ENCODE peak calls at places on chromosomes 5 and 9, in five cellular contexts. W is ovary, F is IMR-90, I is transverse colon, Z is heart left ventricle. O is an unnamed sample.

GRCh38 chr5:67547682-67548081 is 351.1 kb upstream of the CD180 start:
- DNase-seq in W (no peak), F (no peak), I (no peak), Z (no peak), O (no peak)

GRCh38 chr5:17378346-17378984 is 119.6 kb upstream of the TAF11L2 start:
- DNase-seq in W (no peak), F (peak; percentile 86), I (no peak), Z (no peak), O (no peak)

GRCh38 chr5:142977363-142978051 is 207.3 kb downstream of the ARHGAP26 start:
- DNase-seq in W (no peak), F (peak; percentile 94), I (no peak), Z (no peak), O (no peak)

GRCh38 chr5:152004095-152004494 is 79.4 kb upstream of the GLRA1 start:
- DNase-seq in W (no peak), F (no peak), I (no peak), Z (no peak), O (no peak)

GRCh38 chr5:117488976-117489500 is 914.4 kb upstream of the SEMA6A start:
- DNase-seq in W (no peak), F (no peak), I (no peak), Z (no peak), O (no peak)

GRCh38 chr9:123640792-123641222 is 284.8 kb downstream of the CRB2 start:
- DNase-seq in W (no peak), F (no peak), I (no peak), Z (no peak), O (no peak)

GRCh38 chr5:80149161-80149609 is 106.7 kb downstream of the SERINC5 start:
- DNase-seq in W (no peak), F (no peak), I (no peak), Z (no peak), O (no peak)

GRCh38 chr5:83551826-83552225 is 80.3 kb downstream of the VCAN start:
- DNase-seq in W (no peak), F (peak; percentile 92), I (no peak), Z (no peak), O (no peak)

GRCh38 chr9:99859395-99859980 is 37.8 kb downstream of the NR4A3 start:
- DNase-seq in W (no peak), F (peak; percentile 42), I (no peak), Z (no peak), O (no peak)

GRCh38 chr5:15393146-15393545 is 106.8 kb upstream of the FBXL7 start:
- DNase-seq in W (no peak), F (no peak), I (no peak), Z (no peak), O (no peak)

GRCh38 chr5:125058185-125058826 is 311.9 kb upstream of the ZNF608 start:
- DNase-seq in W (no peak), F (peak; percentile 69), I (no peak), Z (no peak), O (no peak)

GRCh38 chr5:43101491-43101890 is 19.2 kb upstream of the ZNF131 start:
- DNase-seq in W (no peak), F (no peak), I (no peak), Z (no peak), O (no peak)

GRCh38 chr5:82259172-82259800 is 18.9 kb downstream of the RPS23 start:
- DNase-seq in W (no peak), F (peak; percentile 47), I (no peak), Z (no peak), O (no peak)

GRCh38 chr9:125106285-125106893 is 36.9 kb downstream of the SCAI start:
- DNase-seq in W (no peak), F (peak; percentile 79), I (no peak), Z (no peak), O (no peak)

GRCh38 chr9:95776131-95776530 is 99.4 kb upstream of the ERCC6L2 start:
- DNase-seq in W (no peak), F (peak; percentile 79), I (no peak), Z (no peak), O (no peak)

GRCh38 chr9:126611592-126612328 is 2.0 kb upstream of the LMX1B start:
- DNase-seq in W (peak; percentile 57), F (peak; percentile 40), I (peak; percentile 70), Z (peak; percentile 78), O (peak; percentile 88)

GRCh38 chr9:30773427-30773826 is 1611.0 kb upstream of the ACO1 start:
- DNase-seq in W (no peak), F (no peak), I (no peak), Z (no peak), O (no peak)

GRCh38 chr9:2676466-2676865 is 40.8 kb upstream of the KCNV2 start:
- DNase-seq in W (no peak), F (no peak), I (no peak), Z (no peak), O (no peak)

GRCh38 chr9:131714161-131714646 is 25.7 kb downstream of the RAPGEF1 start:
- DNase-seq in W (peak; percentile 35), F (peak; percentile 91), I (no peak), Z (peak; percentile 76), O (no peak)

GRCh38 chr9:103789686-103790085 is 304.4 kb upstream of the SMC2 start:
- DNase-seq in W (no peak), F (no peak), I (no peak), Z (no peak), O (no peak)

GRCh38 chr5:77101298-77101697 is 14.2 kb upstream of the ZBED3 start:
- DNase-seq in W (no peak), F (peak; percentile 71), I (no peak), Z (no peak), O (no peak)

GRCh38 chr9:130347036-130347435 is 81.5 kb downstream of the HMCN2 start:
- DNase-seq in W (no peak), F (no peak), I (no peak), Z (no peak), O (no peak)

GRCh38 chr5:128199611-128200010 is 116.0 kb downstream of the SLC12A2 start:
- DNase-seq in W (no peak), F (no peak), I (no peak), Z (no peak), O (no peak)

GRCh38 chr5:156595132-156595787 is 254.8 kb upstream of the PPP1R2B start:
- DNase-seq in W (no peak), F (no peak), I (no peak), Z (peak; percentile 40), O (no peak)

GRCh38 chr9:113808391-113809191 is 67.5 kb upstream of the ZNF618 start:
- DNase-seq in W (peak; percentile 52), F (peak; percentile 83), I (no peak), Z (no peak), O (no peak)

GRCh38 chr9:101028346-101029299 is at the start of gene PLPPR1:
- DNase-seq in W (peak; percentile 17), F (peak; percentile 3), I (peak; percentile 54), Z (peak; percentile 16), O (no peak)

GRCh38 chr9:6771722-6772121 is 13.9 kb downstream of the KDM4C start:
- DNase-seq in W (no peak), F (no peak), I (no peak), Z (no peak), O (no peak)

GRCh38 chr5:10596886-10597451 is 33.1 kb downstream of the ANKRD33B start:
- DNase-seq in W (no peak), F (no peak), I (no peak), Z (no peak), O (no peak)

GRCh38 chr5:177462702-177463101 is 10.7 kb downstream of the DBN1 start:
- DNase-seq in W (no peak), F (no peak), I (no peak), Z (no peak), O (no peak)

GRCh38 chr5:177459357-177459756 is 12.7 kb downstream of the PRR7 start:
- DNase-seq in W (no peak), F (no peak), I (no peak), Z (no peak), O (no peak)

GRCh38 chr5:177465044-177465443 is 8.4 kb downstream of the DBN1 start:
- DNase-seq in W (no peak), F (no peak), I (no peak), Z (no peak), O (no peak)

GRCh38 chr5:177459819-177460628 is 13.4 kb downstream of the DBN1 start:
- DNase-seq in W (no peak), F (no peak), I (no peak), Z (no peak), O (no peak)

GRCh38 chr5:177462021-177462670 is 11.3 kb downstream of the DBN1 start:
- DNase-seq in W (no peak), F (no peak), I (no peak), Z (peak; percentile 69), O (no peak)
- TF ChIP-seq POLR2A in W (no peak), F (no peak), I (no peak), Z (no peak), O (no peak)

GRCh38 chr9:128820665-128821583 is 2.6 kb downstream of the ENDOG start:
- DNase-seq in W (no peak), F (no peak), I (no peak), Z (no peak), O (no peak)

GRCh38 chr9:128819716-128820664 is 1.7 kb downstream of the ENDOG start:
- DNase-seq in W (peak; percentile 60), F (no peak), I (peak; percentile 47), Z (peak; percentile 60), O (no peak)

GRCh38 chr9:128818099-128818838 is at the start of gene ENDOG:
- DNase-seq in W (peak; percentile 97), F (peak; percentile 93), I (peak; percentile 99), Z (peak; percentile 97), O (peak; percentile 99)

GRCh38 chr9:128821584-128822406 is 3.5 kb downstream of the ENDOG start:
- DNase-seq in W (no peak), F (no peak), I (no peak), Z (no peak), O (no peak)

GRCh38 chr9:128818839-128819715 is 777 bp downstream of the ENDOG start:
- DNase-seq in W (no peak), F (no peak), I (peak; percentile 43), Z (peak; percentile 34), O (peak; percentile 62)
- TF ChIP-seq POLR2A in W (no peak), F (no peak), I (no peak), Z (no peak), O (peak; percentile 40)

GRCh38 chr5:52778784-52779183 is 8.9 kb upstream of the ITGA1 start:
- DNase-seq in W (no peak), F (no peak), I (no peak), Z (no peak), O (no peak)
- TF ChIP-seq POLR2A in W (no peak), F (no peak), I (no peak), Z (no peak), O (no peak)

GRCh38 chr5:401216-402034 is 41.6 kb upstream of the EXOC3 start:
- DNase-seq in W (peak; percentile 50), F (no peak), I (no peak), Z (no peak), O (no peak)

GRCh38 chr5:400282-401215 is 42.4 kb upstream of the EXOC3 start:
- DNase-seq in W (peak; percentile 49), F (peak; percentile 82), I (no peak), Z (no peak), O (no peak)

GRCh38 chr5:396715-397032 is 46.3 kb upstream of the EXOC3 start:
- DNase-seq in W (no peak), F (no peak), I (no peak), Z (no peak), O (no peak)

GRCh38 chr5:398475-399295 is 44.3 kb upstream of the EXOC3 start:
- DNase-seq in W (no peak), F (no peak), I (no peak), Z (no peak), O (no peak)

GRCh38 chr5:399296-400281 is 43.4 kb upstream of the EXOC3 start:
- DNase-seq in W (peak; percentile 94), F (peak; percentile 98), I (peak; percentile 71), Z (peak; percentile 77), O (peak; percentile 80)
- TF ChIP-seq POLR2A in W (peak; percentile 5), F (peak; percentile 90), I (peak; percentile 17), Z (no peak), O (peak; percentile 28)

GRCh38 chr9:78296893-78297671 is at the start of gene PSAT1:
- DNase-seq in W (peak; percentile 84), F (peak; percentile 98), I (peak; percentile 86), Z (peak; percentile 79), O (peak; percentile 96)
- TF ChIP-seq POLR2A in W (no peak), F (peak; percentile 18), I (no peak), Z (no peak), O (peak; percentile 73)